ENCODE peak calls at places on chromosome 17, in six cellular contexts. B, S, P, T, E and D are unnamed samples.
A peak's percentile ranks its signal among the peaks of the same experiment; 100 is the strongest.

GRCh38 chr17:76973040-76973439 is 104.8 kb downstream of the MGAT5B start:
- DNase-seq in B (no peak), S (no peak), T (no peak), P (no peak), E (no peak), D (no peak)

GRCh38 chr17:3804503-3804931 is 3.5 kb upstream of the ITGAE start:
- DNase-seq in T (no peak), E (peak; percentile 77), S (no peak), P (no peak), B (no peak), D (no peak)

GRCh38 chr17:68732301-68732749 is 131.2 kb upstream of the FAM20A start:
- DNase-seq in T (no peak), E (no peak), S (no peak), B (no peak), P (no peak), D (no peak)

GRCh38 chr17:3474212-3474611 is 1.6 kb upstream of the ASPA start:
- DNase-seq in P (no peak), S (peak; percentile 29), B (no peak), T (no peak), E (no peak), D (no peak)

GRCh38 chr17:76716146-76716833 is 5.5 kb upstream of the MXRA7 start:
- DNase-seq in P (peak; percentile 79), T (peak; percentile 76), B (no peak), E (no peak), S (no peak), D (no peak)

GRCh38 chr17:12089809-12090384 is 69.2 kb downstream of the MAP2K4 start:
- DNase-seq in B (no peak), P (no peak), T (no peak), S (peak; percentile 12), E (no peak), D (no peak)

GRCh38 chr17:65954148-65954449 is 237.8 kb downstream of the CEP112 start:
- DNase-seq in T (no peak), B (no peak), P (no peak), S (no peak), E (no peak), D (no peak)

GRCh38 chr17:3913531-3914318 is 2.5 kb downstream of the P2RX1 start:
- DNase-seq in P (peak; percentile 90), B (peak; percentile 87), E (peak; percentile 78), S (peak; percentile 91), T (peak; percentile 72), D (no peak)

GRCh38 chr17:45958307-45958706 is 40.7 kb upstream of the STH start:
- DNase-seq in S (no peak), P (no peak), E (no peak), T (no peak), B (no peak), D (no peak)

GRCh38 chr17:80055597-80055996 is 19.2 kb downstream of the CCDC40 start:
- DNase-seq in P (no peak), B (no peak), E (no peak), T (no peak), S (no peak), D (no peak)

GRCh38 chr17:82551779-82552457 is 32.4 kb downstream of the FOXK2 start:
- DNase-seq in B (peak; percentile 85), P (peak; percentile 85), E (peak; percentile 67), S (peak; percentile 96), T (peak; percentile 54), D (no peak)

GRCh38 chr17:37824534-37825485 is 80.0 kb upstream of the HNF1B start:
- DNase-seq in T (no peak), E (peak; percentile 49), B (no peak), S (peak; percentile 95), P (no peak), D (peak; percentile 60)

GRCh38 chr17:40813804-40814203 is 8.6 kb downstream of the KRT10 start:
- DNase-seq in B (no peak), E (no peak), S (no peak), P (no peak), T (no peak), D (peak; percentile 63)

GRCh38 chr17:75047398-75048098 is 523 bp downstream of the KCTD2 start:
- DNase-seq in E (peak; percentile 60), S (no peak), P (peak; percentile 67), B (peak; percentile 75), T (peak; percentile 13), D (no peak)

GRCh38 chr17:32783602-32784001 is 93.3 kb downstream of the MYO1D start:
- DNase-seq in T (no peak), S (peak; percentile 61), P (no peak), E (no peak), B (no peak), D (no peak)

GRCh38 chr17:7263801-7264078 is 1.5 kb upstream of the CLDN7 start:
- DNase-seq in T (no peak), B (no peak), P (no peak), E (no peak), S (no peak), D (no peak)

GRCh38 chr17:53722407-53722806 is 100.3 kb upstream of the KIF2B start:
- DNase-seq in T (no peak), E (no peak), B (no peak), S (peak; percentile 36), P (no peak), D (peak; percentile 94)

GRCh38 chr17:42276359-42276608 is at the start of gene STAT5B:
- DNase-seq in S (peak; percentile 83), E (peak; percentile 80), P (peak; percentile 77), B (peak; percentile 85), T (peak; percentile 60), D (no peak)

GRCh38 chr17:50219345-50219744 is 17.9 kb upstream of the COL1A1 start:
- DNase-seq in B (no peak), S (peak; percentile 71), E (no peak), P (no peak), T (no peak), D (peak; percentile 24)

DNA sequence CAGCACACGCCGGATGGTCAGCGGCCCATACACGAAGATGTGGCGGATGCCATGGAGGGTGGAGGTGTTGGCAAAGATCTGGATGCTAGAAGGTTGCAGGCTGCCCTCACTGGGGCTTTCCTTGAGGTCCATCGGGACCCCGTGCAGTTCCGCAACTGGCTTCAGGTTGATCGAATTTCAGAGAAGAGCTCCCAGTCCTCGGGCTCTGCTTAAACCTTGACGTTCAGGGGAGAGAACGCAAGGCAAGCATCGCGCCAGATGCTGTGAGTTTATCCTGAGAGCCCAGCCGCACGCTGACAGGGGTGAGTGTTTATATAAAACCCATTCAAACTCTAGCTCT is 98.7 kb upstream of the CCL2 start:
- DNase-seq in T (no peak), S (no peak), E (no peak), B (no peak), P (no peak), D (no peak)
- H3K27ac ChIP-seq in T (no peak overlapping the region), S (no peak overlapping the region), E (no peak overlapping the region), B (no peak overlapping the region), P (no peak overlapping the region), D (no peak overlapping the region)

DNA sequence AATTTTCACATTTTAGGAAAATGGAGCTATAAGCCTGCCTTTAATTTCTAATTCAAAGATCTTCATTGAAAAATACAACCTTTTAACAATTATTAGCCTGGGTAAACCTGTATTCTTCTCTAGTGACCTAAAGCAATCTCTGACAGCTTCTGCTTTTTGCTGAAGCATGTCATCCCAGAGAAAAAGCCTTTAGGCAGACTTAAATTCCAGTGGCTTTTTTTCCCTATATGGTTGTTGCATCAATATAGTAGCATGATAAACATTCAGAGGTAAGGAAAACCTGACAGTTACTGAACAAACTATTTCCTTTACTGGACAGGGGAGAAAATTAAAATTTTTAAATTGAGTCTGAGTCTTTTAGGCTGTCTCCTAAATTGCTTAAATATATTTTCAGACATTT is 7.8 kb upstream of the EVI2A start:
- DNase-seq in P (no peak), B (no peak), T (no peak), E (no peak), S (no peak), D (no peak)
- H3K27ac ChIP-seq in P (no peak overlapping the region), B (no peak overlapping the region), T (no peak overlapping the region), E (no peak overlapping the region), S (no peak overlapping the region), D (no peak overlapping the region)

DNA sequence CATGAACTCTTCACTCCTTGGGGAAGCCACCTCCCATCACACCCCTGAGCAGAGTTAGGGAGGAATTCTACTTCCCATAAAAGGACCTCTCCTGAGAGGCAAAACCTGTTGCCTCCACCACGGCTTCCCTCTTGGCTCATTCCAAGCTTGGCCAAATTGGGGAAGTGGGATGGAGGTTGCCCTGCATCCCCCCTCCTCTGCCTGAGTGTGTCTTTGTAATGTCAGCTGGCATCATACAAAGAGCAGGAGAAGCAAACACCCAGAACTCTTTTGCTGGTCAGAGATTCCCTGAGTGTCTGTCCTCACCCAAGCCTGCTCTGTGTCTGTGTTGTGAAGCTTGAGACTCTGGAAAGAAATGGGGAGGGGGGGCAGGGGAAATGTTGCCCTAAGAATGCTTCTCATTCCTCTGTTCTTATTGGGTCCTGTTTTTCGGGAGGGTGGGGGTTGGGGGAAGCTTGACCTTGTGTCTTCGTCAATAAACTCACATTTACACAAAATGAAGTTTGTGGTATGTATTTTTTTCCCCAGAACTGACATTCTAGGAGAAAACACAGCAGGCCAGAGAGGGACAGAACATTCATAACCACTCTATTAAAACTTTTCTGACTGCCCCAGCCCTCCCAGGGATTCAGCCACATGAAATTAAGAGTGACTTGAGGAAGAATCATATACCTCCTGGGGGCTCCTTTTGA is 5.4 kb upstream of the RASL10B start:
- DNase-seq in S (no peak), P (no peak), T (no peak), E (no peak), B (no peak), D (no peak)
- H3K27ac ChIP-seq in S (no peak overlapping the region), P (no peak overlapping the region), T (no peak overlapping the region), E (no peak overlapping the region), B (no peak overlapping the region), D (no peak overlapping the region)

GRCh38 chr17:78432226-78432894 is 53.9 kb downstream of the PGS1 start:
- DNase-seq in P (no peak), S (no peak), B (no peak), E (peak; percentile 83), T (no peak), D (no peak)

GRCh38 chr17:78432929-78433727 is 54.7 kb downstream of the PGS1 start:
- DNase-seq in E (no peak), P (no peak), B (no peak), T (no peak), S (no peak), D (no peak)

GRCh38 chr17:78429618-78429995 is 51.2 kb downstream of the PGS1 start:
- DNase-seq in T (no peak), E (no peak), S (no peak), B (no peak), P (no peak), D (no peak)

GRCh38 chr17:78431692-78431958 is 53.2 kb downstream of the PGS1 start:
- DNase-seq in T (no peak), B (no peak), E (no peak), P (no peak), S (no peak), D (no peak)

DNA sequence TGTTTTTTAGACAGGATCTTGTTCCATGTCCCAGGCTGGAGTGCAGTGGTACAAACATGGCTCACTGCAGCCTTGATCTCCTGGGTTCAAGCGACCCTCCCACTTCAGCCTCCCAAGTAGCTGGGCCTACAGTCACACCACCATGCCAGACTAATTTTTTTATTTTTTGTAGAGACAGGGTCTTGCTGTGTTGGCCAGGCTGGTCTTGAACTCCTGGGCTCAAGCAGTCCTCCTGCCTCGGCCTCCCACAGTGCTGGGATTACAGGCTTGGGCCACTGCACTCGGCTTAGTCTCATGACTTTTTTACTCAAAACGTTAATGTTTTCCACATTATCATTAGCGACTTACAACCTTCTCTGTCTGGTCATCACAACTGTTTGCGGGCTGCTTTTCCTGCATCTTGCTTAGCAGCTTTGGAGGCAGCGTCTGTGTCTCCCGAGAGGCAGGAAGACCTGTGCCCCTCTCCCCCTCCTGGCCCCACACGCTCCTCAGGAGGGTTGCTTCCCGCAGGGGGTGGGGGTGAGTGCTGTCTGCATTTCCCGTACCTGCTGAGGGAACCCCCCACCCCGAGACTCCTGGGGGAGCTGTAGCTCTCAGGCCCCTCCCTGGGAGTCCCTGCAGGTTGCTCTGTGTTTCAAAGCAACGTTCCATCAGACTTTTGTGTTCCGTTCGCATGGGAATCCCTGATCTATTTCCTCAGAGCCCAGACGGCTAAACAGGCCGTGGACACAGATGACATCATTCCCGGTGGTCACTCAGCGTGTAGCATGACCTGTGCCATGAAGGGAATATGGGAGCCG is 52.6 kb downstream of the PGS1 start:
- DNase-seq in P (no peak), B (no peak), T (no peak), E (no peak), S (no peak), D (no peak)
- H3K27ac ChIP-seq in P (no peak overlapping the region), B (no peak overlapping the region), T (no peak overlapping the region), E (no peak overlapping the region), S (no peak overlapping the region), D (no peak overlapping the region)